ENCODE peak calls at places on chromosomes 1 and 21, in four cellular contexts. T is ascending aorta, U is DND-41, A is cardiac muscle cell. B is an unnamed sample.

GRCh38 chr1:172487550-172487949 is 43.7 kb upstream of the PIGC start:
- DNase-seq in U (peak), T (no peak), A (no peak), B (no peak)

GRCh38 chr1:234533034-234533571 is 54.1 kb upstream of the TARBP1 start:
- DNase-seq in A (no peak), T (no peak), U (no peak), B (no peak)

GRCh38 chr1:8666394-8667167 is 150.9 kb downstream of the RERE start:
- DNase-seq in T (no peak), A (no peak), U (no peak), B (no peak)

GRCh38 chr1:108119500-108119899 is 80.6 kb downstream of the SLC25A24 start:
- DNase-seq in T (no peak), U (peak), A (no peak), B (no peak)

GRCh38 chr1:109815809-109816791 is 52.4 kb upstream of the EPS8L3 start:
- DNase-seq in T (peak), U (peak), A (no peak), B (no peak)

GRCh38 chr21:36125513-36126121 is 9.3 kb upstream of the CBR3 start:
- DNase-seq in U (peak), A (peak), T (no peak), B (peak)

GRCh38 chr1:171226757-171227370 is 21.4 kb upstream of the FMO1 start:
- DNase-seq in A (peak), U (peak), T (no peak), B (no peak)

GRCh38 chr1:248871837-248872401 is 13.0 kb upstream of the ZNF692 start:
- DNase-seq in U (no peak), T (no peak), A (no peak), B (no peak)

GRCh38 chr1:2416403-2416802 is 4.0 kb upstream of the PEX10 start:
- DNase-seq in A (no peak), T (no peak), U (peak), B (peak)

GRCh38 chr1:226736001-226736907 is 2.8 kb downstream of the ITPKB start:
- DNase-seq in T (no peak), A (no peak), U (no peak), B (peak)

GRCh38 chr1:48109390-48110009 is 112.3 kb upstream of the TRABD2B start:
- DNase-seq in T (no peak), A (peak), U (peak), B (no peak)

GRCh38 chr1:208239518-208240381 is 4.4 kb downstream of the PLXNA2 start:
- DNase-seq in T (no peak), A (no peak), U (no peak), B (no peak)
- H3K27ac ChIP-seq in T (no peak), A (peak), U (no peak), B (no peak)

DNA sequence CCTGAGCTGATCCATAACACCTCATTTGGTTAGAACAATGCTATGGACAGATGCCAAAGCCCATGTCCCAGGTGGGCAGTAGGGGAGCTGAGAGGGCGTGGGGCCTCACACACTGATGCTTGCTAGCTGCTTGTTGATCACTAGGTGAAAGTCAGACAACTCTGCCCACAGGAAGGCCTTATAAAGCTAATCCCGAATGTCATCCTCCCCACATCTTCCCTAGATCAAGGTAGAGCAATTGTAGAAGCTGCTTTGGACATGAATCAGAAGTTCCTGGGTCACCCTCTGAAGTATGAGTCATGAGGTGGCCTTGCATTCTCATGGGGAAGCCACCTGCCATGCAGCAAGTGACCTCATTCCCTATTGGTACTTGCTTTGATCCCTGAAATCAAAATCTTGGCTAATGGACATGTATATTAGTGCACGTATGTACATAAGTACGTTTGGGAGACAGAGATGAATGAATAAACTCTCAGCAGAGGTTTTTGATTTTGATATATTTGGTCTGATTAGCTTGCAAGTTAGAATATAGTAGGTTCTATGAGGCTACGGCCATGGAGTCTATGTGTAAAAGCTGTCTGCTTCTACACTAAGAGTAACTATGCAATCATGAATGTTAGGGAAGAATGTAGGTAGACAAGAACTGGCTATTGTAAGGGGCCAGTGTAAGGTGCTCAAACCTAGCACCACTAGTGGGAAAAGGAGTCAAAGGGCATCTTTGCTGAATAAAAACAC is 52.7 kb downstream of the ABCA4 start:
- DNase-seq in U (no peak), A (no peak), T (no peak), B (no peak)
- H3K27ac ChIP-seq in U (peak), A (no peak), T (no peak), B (no peak)

GRCh38 chr1:54804471-54805132 is 3.5 kb upstream of the TTC22 start:
- DNase-seq in T (no peak), U (no peak), A (no peak), B (no peak)
- H3K27ac ChIP-seq in T (peak), U (no peak), A (no peak), B (no peak)

GRCh38 chr1:209900734-209901133 is 37.3 kb upstream of the SYT14 start:
- DNase-seq in U (no peak), A (no peak), T (no peak), B (no peak)

GRCh38 chr1:209895709-209896108 is 42.3 kb upstream of the SYT14 start:
- DNase-seq in A (no peak), U (no peak), T (no peak), B (no peak)

GRCh38 chr1:209896346-209896745 is 41.7 kb upstream of the SYT14 start:
- DNase-seq in A (no peak), T (no peak), U (no peak), B (no peak)

DNA sequence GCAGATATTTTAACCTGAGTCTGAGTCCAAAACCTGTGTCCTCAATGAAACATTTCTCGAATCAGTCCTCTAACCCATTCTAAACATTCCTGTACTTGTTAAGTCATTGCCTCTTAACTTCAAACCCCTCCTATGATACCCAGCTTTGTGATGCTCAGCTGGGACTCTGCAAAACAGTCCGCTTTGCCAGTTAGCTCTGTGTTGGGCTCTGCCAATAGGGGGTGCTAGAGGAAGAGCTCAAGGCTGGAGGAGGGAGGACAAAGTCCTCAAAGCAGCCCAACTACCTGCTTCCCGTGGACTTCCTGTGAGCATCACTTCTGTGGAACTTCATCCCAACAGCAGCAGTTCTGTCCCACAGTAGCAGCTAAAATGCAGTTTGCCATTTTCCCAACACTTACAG is 38.1 kb upstream of the SYT14 start:
- DNase-seq in A (no peak), U (peak), T (no peak), B (no peak)
- H3K27ac ChIP-seq in A (no peak), U (no peak), T (no peak), B (no peak)